ENCODE peak calls at places on chromosomes 13 and 19, in nine cellular contexts. T, L, X, S, R, D, U, Q and G are unnamed samples.

GRCh38 chr19:50792852-50793250 is 2.6 kb downstream of the ACP4 start:
- DNase-seq in T (no peak), L (no peak), X (no peak), S (no peak), R (no peak), D (no peak), U (no peak), Q (no peak), G (no peak)

GRCh38 chr13:50080158-50080855 is 65.1 kb downstream of the KCNRG start:
- DNase-seq in T (peak), L (peak), X (peak), S (peak), R (peak), D (no peak), U (peak), Q (peak), G (no peak)

GRCh38 chr19:5789201-5789795 is 1.7 kb downstream of the DUS3L start:
- DNase-seq in T (no peak), L (no peak), X (no peak), S (no peak), R (no peak), D (no peak), U (no peak), Q (no peak), G (no peak)

GRCh38 chr13:99214691-99215090 is 14.0 kb downstream of the UBAC2 start:
- DNase-seq in T (no peak), L (no peak), X (no peak), S (no peak), R (no peak), D (no peak), U (no peak), Q (no peak), G (no peak)

GRCh38 chr13:106621833-106622232 is 53.9 kb upstream of the ARGLU1 start:
- DNase-seq in T (no peak), L (no peak), X (no peak), S (no peak), R (no peak), D (no peak), U (no peak), Q (no peak), G (no peak)

GRCh38 chr19:11478167-11479089 is 2.4 kb downstream of the ELAVL3 start:
- DNase-seq in T (no peak), L (no peak), X (no peak), S (no peak), R (no peak), D (no peak), U (no peak), Q (no peak), G (no peak)

GRCh38 chr13:32086791-32087441 is 55.3 kb downstream of the FRY start:
- DNase-seq in T (no peak), L (peak), X (no peak), S (no peak), R (no peak), D (no peak), U (peak), Q (no peak), G (no peak)

GRCh38 chr13:61144301-61144700 is 271.3 kb downstream of the PCDH20 start:
- DNase-seq in T (no peak), L (no peak), X (no peak), S (no peak), R (no peak), D (no peak), U (no peak), Q (no peak), G (no peak)

GRCh38 chr19:37467608-37468090 is 405 bp upstream of the ZNF569 start:
- DNase-seq in T (no peak), L (no peak), X (no peak), S (no peak), R (no peak), D (no peak), U (no peak), Q (no peak), G (no peak)

GRCh38 chr19:40687525-40688016 is 2.9 kb downstream of the NUMBL start:
- DNase-seq in T (no peak), L (peak), X (peak), S (peak), R (peak), D (peak), U (no peak), Q (peak), G (peak)

GRCh38 chr13:112923962-112924361 is 45.1 kb upstream of the MCF2L start:
- DNase-seq in T (no peak), L (no peak), X (no peak), S (no peak), R (no peak), D (no peak), U (no peak), Q (no peak), G (no peak)

GRCh38 chr19:3178377-3178972 is at the start of gene S1PR4:
- DNase-seq in T (peak), L (no peak), X (no peak), S (no peak), R (no peak), D (no peak), U (no peak), Q (peak), G (no peak)

GRCh38 chr19:50414850-50415660 is 3.7 kb upstream of the SPIB start:
- DNase-seq in T (peak), L (peak), X (peak), S (peak), R (peak), D (peak), U (peak), Q (peak), G (no peak)

GRCh38 chr19:29303035-29303706 is 90.2 kb upstream of the UQCRFS1 start:
- DNase-seq in T (no peak), L (no peak), X (no peak), S (no peak), R (no peak), D (no peak), U (no peak), Q (no peak), G (no peak)

GRCh38 chr19:3983936-3984583 is 1.2 kb downstream of the EEF2 start:
- DNase-seq in T (no peak), L (peak), X (peak), S (no peak), R (peak), D (peak), U (no peak), Q (peak), G (no peak)

GRCh38 chr13:99617474-99618255 is 116.4 kb downstream of the TM9SF2 start:
- DNase-seq in T (no peak), L (peak), X (peak), S (peak), R (peak), D (peak), U (peak), Q (no peak), G (peak)

GRCh38 chr13:27023385-27023784 is 148.2 kb downstream of the USP12 start:
- DNase-seq in T (no peak), L (no peak), X (no peak), S (no peak), R (no peak), D (no peak), U (no peak), Q (no peak), G (no peak)

GRCh38 chr19:29752450-29753025 is 37.5 kb upstream of the C19orf12 start:
- DNase-seq in T (no peak), L (no peak), X (no peak), S (no peak), R (no peak), D (peak), U (no peak), Q (no peak), G (no peak)

DNA sequence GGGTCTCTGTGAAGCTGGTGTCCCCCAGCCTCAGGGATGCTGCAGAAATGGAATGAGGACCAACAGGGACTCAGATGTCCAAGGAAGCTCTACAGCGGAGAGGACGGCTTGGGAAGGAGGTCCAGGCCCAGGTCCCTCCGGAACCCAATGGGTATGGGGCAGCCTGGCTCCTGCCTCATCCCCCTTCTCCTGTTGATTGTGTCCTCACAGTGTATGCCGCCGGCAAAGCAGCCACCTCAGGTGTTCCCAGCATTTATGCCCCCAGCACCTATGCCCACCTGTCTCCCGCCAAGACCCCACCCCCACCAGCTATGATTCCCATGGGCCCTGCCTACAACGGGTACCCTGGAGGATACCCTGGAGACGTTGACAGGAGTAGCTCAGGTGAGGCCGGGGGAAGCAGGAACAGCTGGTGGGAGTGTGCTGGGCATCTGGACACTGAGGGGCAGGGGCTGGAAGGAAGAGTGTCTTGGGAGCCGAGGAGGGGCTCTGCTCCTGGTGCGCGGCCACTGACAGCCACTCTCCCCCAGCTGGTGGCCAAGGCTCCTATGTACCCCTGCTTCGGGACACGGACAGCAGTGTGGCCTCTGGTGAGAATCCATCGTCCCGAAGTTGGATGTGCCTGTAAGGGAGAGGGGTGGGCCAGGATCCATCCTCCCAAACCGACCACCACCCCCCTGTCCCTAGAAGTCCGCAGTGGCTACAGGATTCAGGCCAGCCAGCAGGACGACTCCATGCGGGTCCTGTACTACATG is 2.4 kb upstream of the USF2 start:
- DNase-seq in T (no peak), L (no peak), X (peak), S (no peak), R (no peak), D (peak), U (no peak), Q (peak), G (no peak)
- H3K4me3 ChIP-seq in T (no peak), L (peak), X (peak), S (peak), R (peak), D (no peak), U (no peak), Q (no peak), G (peak)

GRCh38 chr19:38556521-38557174 is 61.1 kb downstream of the MAP4K1 start:
- DNase-seq in T (no peak), L (peak), X (no peak), S (no peak), R (no peak), D (no peak), U (peak), Q (no peak), G (no peak)

GRCh38 chr19:38559428-38560401 is 58.0 kb downstream of the MAP4K1 start:
- DNase-seq in T (peak), L (peak), X (no peak), S (no peak), R (peak), D (no peak), U (no peak), Q (no peak), G (no peak)

GRCh38 chr19:38554676-38555141 is 63.0 kb downstream of the MAP4K1 start:
- DNase-seq in T (no peak), L (no peak), X (no peak), S (no peak), R (no peak), D (no peak), U (no peak), Q (no peak), G (no peak)

GRCh38 chr19:38555200-38555599 is 62.6 kb downstream of the MAP4K1 start:
- DNase-seq in T (no peak), L (no peak), X (no peak), S (no peak), R (no peak), D (no peak), U (no peak), Q (no peak), G (no peak)

GRCh38 chr19:38557205-38557799 is 60.5 kb downstream of the MAP4K1 start:
- DNase-seq in T (no peak), L (no peak), X (no peak), S (no peak), R (no peak), D (no peak), U (peak), Q (peak), G (no peak)
- H3K4me3 ChIP-seq in T (no peak), L (no peak), X (no peak), S (no peak), R (no peak), D (no peak), U (no peak), Q (no peak), G (no peak)

GRCh38 chr19:17977073-17977472 is 10.2 kb downstream of the KCNN1 start:
- DNase-seq in T (no peak), L (no peak), X (no peak), S (no peak), R (no peak), D (no peak), U (no peak), Q (no peak), G (no peak)

GRCh38 chr19:17982430-17982829 is 15.5 kb downstream of the KCNN1 start:
- DNase-seq in T (no peak), L (no peak), X (no peak), S (no peak), R (no peak), D (no peak), U (no peak), Q (no peak), G (no peak)

GRCh38 chr19:17977488-17977887 is 10.6 kb downstream of the KCNN1 start:
- DNase-seq in T (no peak), L (no peak), X (no peak), S (no peak), R (no peak), D (no peak), U (no peak), Q (no peak), G (no peak)

GRCh38 chr19:17985037-17985818 is 18.3 kb downstream of the KCNN1 start:
- DNase-seq in T (no peak), L (peak), X (no peak), S (no peak), R (no peak), D (no peak), U (peak), Q (no peak), G (no peak)

GRCh38 chr19:17981611-17982010 is 14.7 kb downstream of the KCNN1 start:
- DNase-seq in T (no peak), L (no peak), X (no peak), S (no peak), R (no peak), D (no peak), U (no peak), Q (no peak), G (no peak)
- H3K4me3 ChIP-seq in T (no peak), L (no peak), X (no peak), S (no peak), R (no peak), D (no peak), U (no peak), Q (no peak), G (no peak)

DNA sequence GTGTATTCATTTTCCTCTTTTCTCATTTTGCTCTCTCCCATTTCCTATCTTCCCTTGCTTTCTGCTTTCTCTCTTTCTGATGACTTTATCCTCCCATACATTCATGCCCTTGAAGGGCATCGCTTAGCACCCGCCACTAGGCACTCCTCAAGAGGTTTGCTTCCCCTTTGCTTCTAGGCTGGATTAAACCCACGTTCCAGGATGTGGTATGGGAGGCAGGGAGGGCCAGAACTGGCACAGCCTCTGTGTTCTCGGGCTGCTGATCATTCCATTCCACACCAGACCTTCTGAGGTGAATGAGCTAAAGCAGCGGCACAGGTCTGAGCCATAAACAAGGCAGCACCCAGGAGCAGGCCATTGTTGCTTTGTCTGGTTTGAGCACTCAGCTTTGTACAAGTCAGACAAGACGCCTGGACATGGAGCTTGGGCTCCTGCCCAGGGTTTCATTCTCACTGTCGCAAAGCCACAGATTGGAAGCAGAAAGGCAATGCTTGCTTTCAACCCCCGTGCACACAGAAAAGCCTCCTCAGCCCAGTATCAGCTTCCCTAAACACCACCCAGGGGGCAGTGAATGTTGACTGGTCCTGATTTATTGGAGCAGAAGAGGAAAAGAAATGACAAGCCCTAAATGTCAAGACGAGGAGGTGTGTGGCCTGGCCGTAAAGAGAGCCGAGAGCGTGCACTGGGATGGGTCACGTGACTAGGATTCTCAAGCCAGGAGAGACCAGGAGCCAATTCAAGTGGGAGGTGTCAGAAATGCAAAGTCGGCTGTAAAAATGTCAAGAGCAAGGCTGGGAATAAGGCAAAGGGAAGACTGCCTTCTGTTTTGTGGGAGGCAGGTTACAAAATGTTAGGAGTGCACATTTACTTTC is 218.0 kb upstream of the SERP2 start:
- DNase-seq in T (no peak), L (peak), X (peak), S (no peak), R (peak), D (no peak), U (peak), Q (peak), G (no peak)
- H3K4me3 ChIP-seq in T (no peak), L (peak), X (peak), S (no peak), R (peak), D (no peak), U (no peak), Q (no peak), G (no peak)

GRCh38 chr19:51994048-51994644 is 7.5 kb upstream of the ZNF350 start:
- DNase-seq in T (no peak), L (peak), X (no peak), S (no peak), R (no peak), D (no peak), U (peak), Q (no peak), G (no peak)
- H3K4me3 ChIP-seq in T (no peak), L (no peak), X (no peak), S (no peak), R (no peak), D (no peak), U (peak), Q (no peak), G (no peak)

DNA sequence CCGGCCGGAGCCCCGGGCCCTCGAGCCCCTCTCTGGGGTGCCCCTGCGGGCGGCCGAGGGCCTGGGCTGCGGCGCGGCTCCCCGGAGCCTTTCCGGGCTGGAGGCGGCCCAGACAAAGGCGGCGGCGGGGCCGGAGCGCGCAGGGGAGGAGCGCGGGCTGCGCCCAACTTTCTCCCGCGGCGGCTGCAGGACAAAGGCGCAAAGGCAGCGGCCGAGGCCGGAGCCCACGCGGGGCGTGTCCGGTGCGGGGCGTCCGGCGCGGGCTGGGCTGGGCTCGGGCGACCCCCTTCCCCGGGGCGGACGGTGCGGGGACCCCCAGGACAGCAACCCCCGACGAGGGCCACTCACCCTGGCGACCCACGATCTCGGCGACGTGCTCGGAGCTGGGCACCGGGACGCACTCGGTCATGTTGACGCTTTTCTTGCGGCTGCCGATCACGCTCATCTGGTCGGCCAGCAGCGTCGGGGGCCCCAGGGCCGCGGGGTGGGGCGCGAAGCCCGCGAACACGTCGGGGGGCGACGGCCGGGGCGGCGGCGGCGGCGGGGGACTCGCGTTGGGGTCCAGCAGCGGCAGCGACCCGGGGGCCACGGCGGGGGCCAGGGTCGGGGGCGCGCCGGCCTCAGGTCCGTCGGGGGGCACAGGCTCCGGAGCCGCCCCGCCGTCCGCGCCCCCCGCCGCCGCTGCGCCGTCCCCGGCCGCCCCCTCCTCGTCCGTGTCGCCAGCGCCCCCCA is 843 bp downstream of the MEX3D start:
- DNase-seq in T (no peak), L (peak), X (no peak), S (peak), R (no peak), D (no peak), U (no peak), Q (no peak), G (no peak)
- H3K4me3 ChIP-seq in T (peak), L (peak), X (peak), S (peak), R (peak), D (no peak), U (peak), Q (peak), G (peak)

GRCh38 chr19:7494416-7495098 is 5.7 kb upstream of the PEX11G start:
- DNase-seq in T (no peak), L (no peak), X (peak), S (peak), R (peak), D (peak), U (peak), Q (no peak), G (no peak)
- H3K4me3 ChIP-seq in T (no peak), L (no peak), X (no peak), S (no peak), R (no peak), D (no peak), U (no peak), Q (no peak), G (no peak)

DNA sequence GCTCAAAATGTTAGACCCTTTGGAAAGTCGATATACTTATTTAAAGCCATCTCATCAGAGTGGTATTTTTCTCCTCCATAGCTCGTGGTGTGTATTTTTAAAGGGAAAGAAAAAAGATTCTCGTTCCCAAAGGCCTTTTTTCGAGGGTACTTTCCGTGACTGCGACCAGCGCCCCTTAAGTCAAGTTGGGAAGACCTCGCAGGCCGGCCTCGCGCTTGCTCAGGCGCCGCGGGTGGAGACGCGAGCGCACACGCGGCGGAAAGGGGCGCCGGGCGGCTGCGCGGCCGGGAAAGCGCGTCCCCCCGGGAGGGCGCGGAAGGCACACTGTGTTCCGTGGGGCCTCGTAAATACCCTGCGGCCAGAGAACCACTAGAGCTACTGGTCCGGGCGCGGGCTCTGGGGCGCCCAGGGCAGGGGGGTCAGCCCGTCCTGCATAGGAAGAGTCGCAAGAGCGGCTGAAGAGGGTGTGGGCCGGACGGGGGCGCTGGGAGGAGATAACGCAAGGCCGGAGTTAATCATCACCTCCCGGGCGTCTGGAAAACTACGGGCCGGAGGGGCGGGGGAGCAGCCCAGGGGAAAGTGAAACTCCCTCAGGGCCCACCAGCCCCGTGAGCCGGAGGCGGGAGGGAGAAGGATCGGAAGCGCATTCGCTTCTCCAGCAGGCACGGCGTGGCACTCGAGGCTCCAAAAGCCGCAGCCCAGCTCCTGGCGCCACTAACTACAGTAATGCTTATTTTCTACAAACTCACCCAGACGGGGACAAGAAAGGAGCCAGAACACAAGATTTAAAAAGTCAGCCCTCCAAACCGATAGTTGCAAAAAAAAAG is 1.2 kb upstream of the WBP4 start:
- DNase-seq in T (peak), L (peak), X (peak), S (peak), R (peak), D (peak), U (peak), Q (peak), G (peak)
- H3K4me3 ChIP-seq in T (peak), L (peak), X (peak), S (peak), R (peak), D (peak), U (peak), Q (peak), G (peak)